ENCODE peak calls at places on chromosome 14, in seven cellular contexts. K is psoas muscle; R is nucleus accumbens; V is activated naive CD8-positive, alpha-beta T cell treated with anti-CD3 and anti-CD28 coated beads, Interleukin-2, amount 50 U/mL, for 24 hours; M is NCI-H1694 treated with DMSO at 0.1 percent for 48 hours; J is endothelial cell of umbilical vein; F is erythroblast. Z is an unnamed sample.

GRCh38 chr14:71365305-71365865 is 458.1 kb downstream of the PCNX1 start:
- DNase-seq in K (no peak), R (no peak), V (no peak), M (no peak), J (no peak), F (no peak), Z (peak)

GRCh38 chr14:31605702-31606101 is 44.5 kb downstream of the NUBPL start:
- DNase-seq in K (no peak), R (no peak), V (no peak), M (no peak), J (no peak), F (no peak), Z (no peak)

GRCh38 chr14:34325493-34325892 is 136.5 kb downstream of the SPTSSA start:
- DNase-seq in K (no peak), R (no peak), V (no peak), M (no peak), J (no peak), F (no peak), Z (no peak)

GRCh38 chr14:61653507-61653906 is 41.8 kb upstream of the HIF1A start:
- DNase-seq in K (no peak), R (no peak), V (no peak), M (peak), J (peak), F (no peak), Z (peak)

GRCh38 chr14:56325251-56325839 is 207.1 kb downstream of the PELI2 start:
- DNase-seq in K (no peak), R (no peak), V (no peak), M (no peak), J (no peak), F (no peak), Z (peak)

GRCh38 chr14:86672071-86672470 is 1142.1 kb downstream of the FLRT2 start:
- DNase-seq in K (no peak), R (no peak), V (no peak), M (no peak), J (no peak), F (no peak), Z (no peak)

GRCh38 chr14:105891631-105892452 is 365.5 kb downstream of the TMEM121 start:
- DNase-seq in K (peak), R (no peak), V (no peak), M (no peak), J (no peak), F (no peak), Z (no peak)

GRCh38 chr14:99041141-99041819 is 230.7 kb downstream of the BCL11B start:
- DNase-seq in K (no peak), R (no peak), V (no peak), M (no peak), J (no peak), F (no peak), Z (peak)

GRCh38 chr14:103257211-103257962 is 76.7 kb upstream of the EIF5 start:
- DNase-seq in K (no peak), R (no peak), V (no peak), M (peak), J (no peak), F (no peak), Z (peak)

GRCh38 chr14:71472961-71473340 is 459.3 kb upstream of the RGS6 start:
- DNase-seq in K (no peak), R (no peak), V (no peak), M (no peak), J (no peak), F (no peak), Z (no peak)

GRCh38 chr14:68979722-68980552 is 835 bp upstream of the ACTN1 start:
- DNase-seq in K (peak), R (no peak), V (no peak), M (no peak), J (peak), F (no peak), Z (peak)

GRCh38 chr14:89681086-89682018 is 264.3 kb upstream of the FOXN3 start:
- DNase-seq in K (no peak), R (no peak), V (peak), M (no peak), J (no peak), F (no peak), Z (no peak)

GRCh38 chr14:105059035-105059916 is 6.0 kb downstream of the GPR132 start:
- DNase-seq in K (no peak), R (no peak), V (peak), M (peak), J (no peak), F (no peak), Z (no peak)

GRCh38 chr14:67357583-67358354 is 1.8 kb downstream of the ATP6V1D start:
- DNase-seq in K (no peak), R (no peak), V (no peak), M (no peak), J (no peak), F (peak), Z (no peak)

GRCh38 chr14:24381363-24382102 is 13.5 kb downstream of the NFATC4 start:
- DNase-seq in K (no peak), R (no peak), V (no peak), M (peak), J (no peak), F (no peak), Z (peak)

GRCh38 chr14:22333408-22334274 is 255.4 kb downstream of the DAD1 start:
- DNase-seq in K (no peak), R (no peak), V (no peak), M (peak), J (peak), F (no peak), Z (peak)

GRCh38 chr14:81406863-81407262 is 6.7 kb upstream of the STON2 start:
- DNase-seq in K (peak), R (no peak), V (no peak), M (no peak), J (no peak), F (no peak), Z (peak)

GRCh38 chr14:72621387-72622065 is 272.4 kb downstream of the DPF3 start:
- DNase-seq in K (no peak), R (no peak), V (no peak), M (no peak), J (no peak), F (no peak), Z (no peak)

GRCh38 chr14:68198713-68199464 is 379.3 kb downstream of the RAD51B start:
- DNase-seq in K (no peak), R (no peak), V (no peak), M (no peak), J (no peak), F (no peak), Z (no peak)

GRCh38 chr14:92693998-92694780 is 54.2 kb downstream of the LGMN start:
- DNase-seq in K (no peak), R (no peak), V (no peak), M (peak), J (no peak), F (no peak), Z (no peak)

GRCh38 chr14:45709541-45709940 is 456.5 kb upstream of the MIS18BP1 start:
- DNase-seq in K (no peak), R (no peak), V (no peak), M (no peak), J (no peak), F (no peak), Z (no peak)

GRCh38 chr14:76073732-76074131 is 78.0 kb upstream of the GPATCH2L start:
- DNase-seq in K (no peak), R (no peak), V (no peak), M (no peak), J (no peak), F (no peak), Z (no peak)

GRCh38 chr14:95272057-95272456 is 47.7 kb downstream of the CLMN start:
- DNase-seq in K (no peak), R (no peak), V (no peak), M (no peak), J (no peak), F (no peak), Z (no peak)

GRCh38 chr14:67332468-67332867 is 27.1 kb downstream of the ATP6V1D start:
- DNase-seq in K (no peak), R (no peak), V (no peak), M (no peak), J (no peak), F (no peak), Z (peak)

GRCh38 chr14:83463500-83464098 is 1929.9 kb upstream of the SEL1L start:
- DNase-seq in K (no peak), R (no peak), V (peak), M (peak), J (peak), F (peak), Z (no peak)

GRCh38 chr14:72692678-72693077 is 201.2 kb downstream of the DPF3 start:
- DNase-seq in K (no peak), R (no peak), V (no peak), M (peak), J (no peak), F (no peak), Z (peak)

GRCh38 chr14:68291820-68292219 is 472.2 kb downstream of the RAD51B start:
- DNase-seq in K (no peak), R (no peak), V (no peak), M (no peak), J (no peak), F (no peak), Z (peak)

GRCh38 chr14:20400965-20401593 is 12.2 kb downstream of the TEP1 start:
- DNase-seq in K (no peak), R (no peak), V (no peak), M (no peak), J (peak), F (no peak), Z (peak)

GRCh38 chr14:73850940-73851339 is 691 bp upstream of the PTGR2 start:
- DNase-seq in K (no peak), R (no peak), V (no peak), M (no peak), J (peak), F (no peak), Z (peak)